ENCODE peak calls at places on chromosome 14, in six cellular contexts. One of them, this sample, is unnamed.

GRCh38 chr14:39251547-39251946 is 17.8 kb downstream of the MIA2 start:
- DNase-seq in H1: no peak
- DNase-seq in neuronal stem cell: no peak
- DNase-seq in mesenchymal stem cell: no peak
- DNase-seq in IMR-90: no peak
- DNase-seq in trophoblast cell: no peak
- DNase-seq in this sample: no peak

GRCh38 chr14:95835331-95835730 is 41.3 kb upstream of the TUNAR start:
- DNase-seq in H1: no peak
- DNase-seq in trophoblast cell: no peak
- DNase-seq in IMR-90: peak; percentile 3
- DNase-seq in mesenchymal stem cell: no peak
- DNase-seq in neuronal stem cell: no peak
- DNase-seq in this sample: peak; percentile 24

GRCh38 chr14:68405959-68406358 is 386.9 kb downstream of the ZFP36L1 start:
- DNase-seq in neuronal stem cell: no peak
- DNase-seq in H1: no peak
- DNase-seq in IMR-90: peak; percentile 68
- DNase-seq in trophoblast cell: peak; percentile 52
- DNase-seq in mesenchymal stem cell: no peak
- DNase-seq in this sample: no peak

GRCh38 chr14:61470261-61470953 is 149.0 kb downstream of the PRKCH start:
- DNase-seq in trophoblast cell: no peak
- DNase-seq in neuronal stem cell: peak; percentile 23
- DNase-seq in IMR-90: peak; percentile 98
- DNase-seq in H1: no peak
- DNase-seq in mesenchymal stem cell: peak; percentile 81
- DNase-seq in this sample: peak; percentile 74

GRCh38 chr14:103334644-103335603 is 887 bp downstream of the EIF5 start:
- DNase-seq in IMR-90: peak; percentile 79
- DNase-seq in H1: no peak
- DNase-seq in mesenchymal stem cell: peak; percentile 67
- DNase-seq in trophoblast cell: peak; percentile 50
- DNase-seq in neuronal stem cell: peak; percentile 57
- DNase-seq in this sample: peak; percentile 63

GRCh38 chr14:88013750-88014349 is 8.9 kb downstream of the GPR65 start:
- DNase-seq in IMR-90: peak; percentile 58
- DNase-seq in mesenchymal stem cell: peak; percentile 73
- DNase-seq in H1: no peak
- DNase-seq in neuronal stem cell: peak; percentile 56
- DNase-seq in trophoblast cell: peak; percentile 60
- DNase-seq in this sample: peak; percentile 78

GRCh38 chr14:72565200-72565599 is 328.7 kb downstream of the DPF3 start:
- DNase-seq in neuronal stem cell: no peak
- DNase-seq in H1: no peak
- DNase-seq in trophoblast cell: no peak
- DNase-seq in IMR-90: no peak
- DNase-seq in mesenchymal stem cell: no peak
- DNase-seq in this sample: no peak

GRCh38 chr14:36580856-36581831 is 1.3 kb downstream of the NKX2-8 start:
- DNase-seq in IMR-90: peak; percentile 16
- DNase-seq in H1: no peak
- DNase-seq in trophoblast cell: peak; percentile 7
- DNase-seq in neuronal stem cell: no peak
- DNase-seq in mesenchymal stem cell: peak; percentile 37
- DNase-seq in this sample: peak; percentile 81

GRCh38 chr14:81516941-81517797 is 16.5 kb downstream of the SEL1L start:
- DNase-seq in H1: no peak
- DNase-seq in IMR-90: peak; percentile 76
- DNase-seq in neuronal stem cell: no peak
- DNase-seq in trophoblast cell: no peak
- DNase-seq in mesenchymal stem cell: peak; percentile 79
- DNase-seq in this sample: peak; percentile 75

GRCh38 chr14:68756734-68757133 is 36.1 kb downstream of the ZFP36L1 start:
- DNase-seq in H1: no peak
- DNase-seq in IMR-90: no peak
- DNase-seq in neuronal stem cell: no peak
- DNase-seq in trophoblast cell: no peak
- DNase-seq in mesenchymal stem cell: no peak
- DNase-seq in this sample: no peak

GRCh38 chr14:47044841-47045240 is 393.3 kb upstream of the RPL10L start:
- DNase-seq in IMR-90: no peak
- DNase-seq in H1: peak; percentile 39
- DNase-seq in neuronal stem cell: peak; percentile 11
- DNase-seq in trophoblast cell: no peak
- DNase-seq in mesenchymal stem cell: peak; percentile 42
- DNase-seq in this sample: peak; percentile 57

GRCh38 chr14:59455411-59455810 is 9.8 kb downstream of the GPR135 start:
- DNase-seq in neuronal stem cell: no peak
- DNase-seq in H1: no peak
- DNase-seq in IMR-90: peak; percentile 72
- DNase-seq in trophoblast cell: no peak
- DNase-seq in mesenchymal stem cell: no peak
- DNase-seq in this sample: no peak

GRCh38 chr14:52015411-52016030 is 26.2 kb downstream of the RTRAF start:
- DNase-seq in IMR-90: peak; percentile 17
- DNase-seq in mesenchymal stem cell: no peak
- DNase-seq in trophoblast cell: peak; percentile 28
- DNase-seq in neuronal stem cell: no peak
- DNase-seq in H1: no peak
- DNase-seq in this sample: peak; percentile 72

GRCh38 chr14:79899610-79900009 is 311.7 kb downstream of the DIO2 start:
- DNase-seq in trophoblast cell: no peak
- DNase-seq in IMR-90: no peak
- DNase-seq in neuronal stem cell: no peak
- DNase-seq in H1: no peak
- DNase-seq in mesenchymal stem cell: no peak
- DNase-seq in this sample: no peak

GRCh38 chr14:77838756-77839565 is 39.1 kb downstream of the ADCK1 start:
- DNase-seq in H1: no peak
- DNase-seq in mesenchymal stem cell: peak; percentile 1
- DNase-seq in trophoblast cell: no peak
- DNase-seq in IMR-90: no peak
- DNase-seq in neuronal stem cell: no peak
- DNase-seq in this sample: no peak

GRCh38 chr14:104527857-104528459 is 51.6 kb upstream of the C14orf180 start:
- DNase-seq in IMR-90: no peak
- DNase-seq in neuronal stem cell: no peak
- DNase-seq in trophoblast cell: no peak
- DNase-seq in mesenchymal stem cell: no peak
- DNase-seq in H1: no peak
- DNase-seq in this sample: no peak

GRCh38 chr14:104532191-104532555 is 47.4 kb upstream of the C14orf180 start:
- DNase-seq in mesenchymal stem cell: no peak
- DNase-seq in H1: no peak
- DNase-seq in neuronal stem cell: no peak
- DNase-seq in trophoblast cell: no peak
- DNase-seq in IMR-90: no peak
- DNase-seq in this sample: no peak

GRCh38 chr14:104528496-104528895 is 51.1 kb upstream of the C14orf180 start:
- DNase-seq in H1: no peak
- DNase-seq in IMR-90: no peak
- DNase-seq in neuronal stem cell: no peak
- DNase-seq in trophoblast cell: no peak
- DNase-seq in mesenchymal stem cell: no peak
- DNase-seq in this sample: no peak

GRCh38 chr14:104530651-104531050 is 48.9 kb upstream of the C14orf180 start:
- DNase-seq in IMR-90: no peak
- DNase-seq in trophoblast cell: no peak
- DNase-seq in neuronal stem cell: no peak
- DNase-seq in H1: no peak
- DNase-seq in mesenchymal stem cell: no peak
- DNase-seq in this sample: no peak

DNA sequence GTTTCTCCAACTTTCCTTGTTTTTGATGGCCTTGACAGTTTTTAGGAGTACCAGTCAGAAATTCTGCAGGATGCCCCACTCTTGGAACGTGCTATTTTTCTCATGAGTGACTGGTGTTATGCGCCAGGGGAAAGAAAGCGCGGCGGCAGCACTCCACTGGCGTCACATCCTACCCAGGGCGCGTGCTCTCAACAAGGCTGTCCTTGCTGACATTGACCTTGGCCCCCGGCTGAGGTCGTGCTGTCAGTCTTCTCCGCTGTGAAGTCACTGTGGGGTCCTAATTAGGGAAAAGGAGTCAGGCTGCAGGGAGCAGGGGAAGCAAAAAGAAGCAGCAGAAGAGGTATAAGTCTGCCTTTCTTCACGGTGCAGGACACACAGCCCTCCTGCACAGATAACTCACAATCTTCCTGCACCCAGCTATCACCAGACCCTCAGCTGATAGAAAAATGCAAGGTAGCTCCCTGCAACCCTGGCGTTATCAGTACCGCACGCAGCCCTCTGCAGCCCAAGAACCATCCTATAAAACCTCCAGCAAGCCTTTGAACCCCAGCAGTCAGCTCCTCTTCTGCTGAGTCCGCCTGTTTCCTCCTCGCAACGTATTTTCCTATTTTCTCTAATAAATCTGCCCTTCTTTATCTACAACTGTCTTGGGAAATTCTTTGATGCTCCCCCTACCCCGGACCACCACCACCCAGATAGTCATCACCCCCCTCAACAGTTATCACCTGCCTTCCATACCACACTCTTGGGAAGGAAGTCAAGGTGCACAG is 48.0 kb upstream of the C14orf180 start:
- DNase-seq in IMR-90: no peak
- DNase-seq in mesenchymal stem cell: no peak
- DNase-seq in trophoblast cell: no peak
- DNase-seq in neuronal stem cell: no peak
- DNase-seq in H1: no peak
- DNase-seq in this sample: no peak
- H3K79me1 ChIP-seq in IMR-90: no peaks in the 10 kb centered on the region
- H3K79me1 ChIP-seq in mesenchymal stem cell: no peaks in the 10 kb centered on the region
- H3K79me1 ChIP-seq in trophoblast cell: no peaks in the 10 kb centered on the region
- H3K79me1 ChIP-seq in neuronal stem cell: no peaks in the 10 kb centered on the region
- H3K79me1 ChIP-seq in H1: no peaks in the 10 kb centered on the region
- H3K79me1 ChIP-seq in this sample: no peaks in the 10 kb centered on the region

DNA sequence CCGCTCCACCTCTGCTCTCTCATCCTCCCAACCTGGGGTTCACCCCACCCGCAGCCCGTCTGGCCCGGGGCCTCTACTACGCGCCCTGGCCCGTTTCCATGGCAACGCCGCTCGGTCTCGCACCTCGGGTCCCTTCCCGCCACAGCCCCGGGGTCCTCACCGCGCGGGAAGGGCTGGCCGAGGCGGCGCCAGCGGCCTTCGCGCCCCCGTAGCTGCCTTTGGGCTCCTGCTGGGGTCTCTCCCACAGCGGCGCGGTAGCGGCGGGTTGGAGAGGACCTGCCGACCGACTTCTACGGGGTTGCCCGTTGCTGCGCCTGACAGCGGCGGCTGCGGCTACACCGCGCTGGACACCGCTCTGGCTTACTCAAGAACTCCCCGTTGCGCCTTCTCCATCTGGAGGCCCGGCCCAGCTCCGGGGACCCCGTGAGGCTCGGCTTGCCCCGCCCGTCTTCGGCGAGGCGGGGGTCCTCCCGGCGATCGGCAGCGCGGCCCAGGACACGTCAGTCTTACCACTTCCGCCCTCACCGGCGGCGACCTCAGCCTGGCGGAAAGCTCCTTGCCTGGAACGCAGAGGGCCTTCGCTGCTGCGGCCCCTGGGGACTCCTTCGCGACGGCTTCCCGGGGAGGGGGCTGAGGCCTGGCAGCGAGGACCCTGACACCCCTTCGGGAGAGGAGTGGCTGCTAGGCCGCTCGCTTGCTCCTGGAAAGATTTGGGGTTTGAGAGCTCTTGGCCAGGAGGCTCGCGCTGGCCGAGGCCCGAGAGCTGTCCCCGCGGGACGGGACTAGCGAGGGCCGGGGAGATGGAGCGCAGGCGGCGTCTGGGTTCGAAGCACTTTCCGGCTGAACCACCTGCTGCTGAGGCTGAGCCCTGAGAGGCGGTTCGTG is at the start of gene TM9SF1:
- DNase-seq in mesenchymal stem cell: peak; percentile 91
- DNase-seq in H1: peak; percentile 83
- DNase-seq in neuronal stem cell: peak; percentile 71
- DNase-seq in IMR-90: peak; percentile 87
- DNase-seq in trophoblast cell: peak; percentile 64
- DNase-seq in this sample: peak; percentile 94
- H3K18ac ChIP-seq in mesenchymal stem cell: peak within 1 kb of the TSS; percentile 98
- H3K18ac ChIP-seq in H1: peak within 1 kb of the TSS; percentile 93
- H3K18ac ChIP-seq in neuronal stem cell: peak within 1 kb of the TSS; percentile 100
- H3K18ac ChIP-seq in IMR-90: peak within 1 kb of the TSS; percentile 81
- H3K18ac ChIP-seq in trophoblast cell: peak within 1 kb of the TSS; percentile 87
- H3K18ac ChIP-seq in this sample: peak within 1 kb of the TSS; percentile 71

GRCh38 chr14:20998674-20999366 is at the start of gene SLC39A2:
- DNase-seq in trophoblast cell: peak; percentile 60
- DNase-seq in mesenchymal stem cell: peak; percentile 57
- DNase-seq in H1: no peak
- DNase-seq in IMR-90: peak; percentile 60
- DNase-seq in neuronal stem cell: no peak
- DNase-seq in this sample: peak; percentile 90
- H3K4me3 ChIP-seq in trophoblast cell: no peak within 1 kb of the TSS
- H3K4me3 ChIP-seq in mesenchymal stem cell: no peak within 1 kb of the TSS
- H3K4me3 ChIP-seq in H1: peak within 1 kb of the TSS; percentile 9
- H3K4me3 ChIP-seq in IMR-90: no peak within 1 kb of the TSS
- H3K4me3 ChIP-seq in neuronal stem cell: no peak within 1 kb of the TSS
- H3K4me3 ChIP-seq in this sample: no peak within 1 kb of the TSS

DNA sequence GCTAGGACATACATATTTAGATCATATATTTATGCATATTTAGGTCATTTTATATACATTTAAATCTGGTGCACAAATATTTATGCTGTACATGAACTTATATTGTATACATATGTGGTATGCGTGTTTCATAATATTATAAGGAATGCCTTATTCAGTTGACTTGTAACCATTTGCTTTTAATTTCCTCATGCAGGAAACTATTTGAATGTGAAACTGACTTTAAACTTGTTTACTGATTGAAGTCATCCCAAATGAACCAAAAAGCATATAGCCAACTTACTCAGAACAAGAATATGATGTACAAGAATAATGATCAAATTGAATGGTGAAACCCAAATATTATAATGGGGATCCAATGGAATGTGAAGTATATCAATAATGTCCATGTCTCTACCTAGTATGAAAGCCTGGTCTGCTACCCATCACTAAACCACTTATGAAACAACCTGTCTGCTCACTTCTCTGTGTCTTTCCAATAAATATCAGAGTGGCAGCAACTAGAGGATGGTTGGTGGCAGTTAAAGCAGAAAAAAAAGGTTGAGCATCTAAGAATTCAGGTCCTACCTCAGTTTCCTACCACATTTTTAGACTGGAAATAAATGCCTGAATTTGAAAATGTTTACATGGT is 38.3 kb downstream of the RPS6KA5 start:
- DNase-seq in IMR-90: no peak
- DNase-seq in H1: no peak
- DNase-seq in mesenchymal stem cell: no peak
- DNase-seq in neuronal stem cell: no peak
- DNase-seq in trophoblast cell: no peak
- DNase-seq in this sample: no peak
- H3K79me1 ChIP-seq in IMR-90: no peaks in the 10 kb centered on the region
- H3K79me1 ChIP-seq in H1: no peaks in the 10 kb centered on the region
- H3K79me1 ChIP-seq in mesenchymal stem cell: peaks cover 4% of the 10 kb centered on the region
- H3K79me1 ChIP-seq in neuronal stem cell: peaks cover 1% of the 10 kb centered on the region
- H3K79me1 ChIP-seq in trophoblast cell: no peaks in the 10 kb centered on the region
- H3K79me1 ChIP-seq in this sample: no peaks in the 10 kb centered on the region

This sample was measured in mesendoderm.